ENCODE peak calls at places on chromosomes 2 and 18, in five cellular contexts. Z is sigmoid colon, Y is A549, O is esophagus muscularis mucosa, S is transverse colon. J is an unnamed sample.

GRCh38 chr2:219306047-219306446 is 3.2 kb downstream of the PTPRN start:
- DNase-seq in Z (no peak), Y (no peak), O (no peak), S (no peak), J (no peak)

GRCh38 chr2:42385225-42385624 is 24.2 kb upstream of the COX7A2L start:
- DNase-seq in Z (no peak), Y (peak; percentile 50), O (no peak), S (peak; percentile 53), J (no peak)

GRCh38 chr2:100957971-100958653 is 44.0 kb upstream of the RPL31 start:
- DNase-seq in Z (peak; percentile 71), Y (no peak), O (no peak), S (no peak), J (no peak)

GRCh38 chr18:8207996-8208395 is 401.2 kb upstream of the RAB12 start:
- DNase-seq in Z (no peak), Y (no peak), O (no peak), S (no peak), J (no peak)

GRCh38 chr2:51324028-51324427 is 292.1 kb upstream of the NRXN1 start:
- DNase-seq in Z (no peak), Y (no peak), O (no peak), S (no peak), J (peak; percentile 8)

GRCh38 chr2:48946444-48947048 is 191.0 kb upstream of the LHCGR start:
- DNase-seq in Z (peak; percentile 69), Y (peak; percentile 53), O (no peak), S (peak; percentile 20), J (peak; percentile 60)

GRCh38 chr18:58168221-58168620 is 124.2 kb downstream of the NEDD4L start:
- DNase-seq in Z (no peak), Y (no peak), O (no peak), S (no peak), J (no peak)

GRCh38 chr2:30232801-30233130 is 1.4 kb downstream of the LBH start:
- DNase-seq in Z (no peak), Y (no peak), O (no peak), S (peak; percentile 41), J (no peak)

GRCh38 chr2:240230424-240230945 is 90.0 kb upstream of the OTOS start:
- DNase-seq in Z (peak; percentile 46), Y (no peak), O (no peak), S (no peak), J (no peak)

GRCh38 chr2:175068534-175068933 is 63.4 kb upstream of the CHN1 start:
- DNase-seq in Z (no peak), Y (no peak), O (no peak), S (no peak), J (no peak)
- TF ChIP-seq EP300 in Z (no peak), Y (no peak), O (no peak), S (no peak), J (no peak)

DNA sequence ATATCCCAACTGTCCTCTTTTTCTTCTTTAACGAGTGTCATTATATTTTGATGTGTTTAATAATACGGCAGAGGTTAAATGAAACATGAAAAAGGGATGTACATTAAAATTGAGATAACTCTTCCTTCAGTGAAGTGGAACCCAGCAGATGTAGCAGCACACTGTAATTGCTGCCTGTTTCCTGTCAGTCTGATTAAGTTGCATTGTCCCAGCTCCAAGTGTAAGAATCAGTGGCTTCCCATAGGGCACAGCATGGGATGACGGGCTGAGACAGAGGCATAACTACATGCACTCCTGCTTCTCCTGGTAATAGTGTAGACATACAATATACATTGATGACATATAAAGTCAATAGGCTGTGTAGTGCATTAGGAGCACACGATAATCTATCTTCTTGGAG is 175.8 kb upstream of the TCF4 start:
- DNase-seq in Z (no peak), Y (no peak), O (peak; percentile 60), S (no peak), J (peak; percentile 54)
- TF ChIP-seq EP300 in Z (no peak), Y (no peak), O (no peak), S (no peak), J (peak; percentile 27)

DNA sequence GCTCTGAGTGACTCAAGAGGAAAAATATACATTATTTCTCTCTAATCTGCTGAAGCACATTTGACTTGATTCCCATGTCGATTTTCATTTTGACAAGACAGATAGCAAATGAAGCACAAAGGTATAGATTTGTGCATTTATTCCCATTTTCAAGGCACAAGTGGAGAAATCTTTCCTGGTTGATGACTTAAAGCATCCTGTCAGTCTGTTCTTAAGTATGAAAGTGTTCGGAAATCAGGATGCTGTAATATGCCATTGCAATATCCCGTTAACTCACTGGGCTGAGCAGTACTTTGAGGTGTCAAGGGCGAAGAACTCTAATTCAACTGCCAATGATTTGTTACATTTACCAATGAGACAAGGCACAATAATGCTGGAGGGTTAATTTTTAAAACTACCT is 185.2 kb upstream of the LRP1B start:
- DNase-seq in Z (no peak), Y (no peak), O (no peak), S (no peak), J (no peak)
- TF ChIP-seq EP300 in Z (no peak), Y (no peak), O (no peak), S (no peak), J (no peak)

GRCh38 chr2:229920011-229920781 is 1.6 kb downstream of the TRIP12 start:
- DNase-seq in Z (no peak), Y (no peak), O (no peak), S (peak; percentile 27), J (no peak)

GRCh38 chr2:229922449-229923386 is at the start of gene FBXO36:
- DNase-seq in Z (no peak), Y (peak; percentile 92), O (no peak), S (peak; percentile 90), J (peak; percentile 73)

GRCh38 chr2:229917793-229918192 is 4.0 kb downstream of the TRIP12 start:
- DNase-seq in Z (no peak), Y (no peak), O (no peak), S (no peak), J (no peak)

GRCh38 chr2:229921101-229921891 is 513 bp downstream of the TRIP12 start:
- DNase-seq in Z (peak; percentile 88), Y (peak; percentile 62), O (peak; percentile 93), S (peak; percentile 75), J (peak; percentile 79)

DNA sequence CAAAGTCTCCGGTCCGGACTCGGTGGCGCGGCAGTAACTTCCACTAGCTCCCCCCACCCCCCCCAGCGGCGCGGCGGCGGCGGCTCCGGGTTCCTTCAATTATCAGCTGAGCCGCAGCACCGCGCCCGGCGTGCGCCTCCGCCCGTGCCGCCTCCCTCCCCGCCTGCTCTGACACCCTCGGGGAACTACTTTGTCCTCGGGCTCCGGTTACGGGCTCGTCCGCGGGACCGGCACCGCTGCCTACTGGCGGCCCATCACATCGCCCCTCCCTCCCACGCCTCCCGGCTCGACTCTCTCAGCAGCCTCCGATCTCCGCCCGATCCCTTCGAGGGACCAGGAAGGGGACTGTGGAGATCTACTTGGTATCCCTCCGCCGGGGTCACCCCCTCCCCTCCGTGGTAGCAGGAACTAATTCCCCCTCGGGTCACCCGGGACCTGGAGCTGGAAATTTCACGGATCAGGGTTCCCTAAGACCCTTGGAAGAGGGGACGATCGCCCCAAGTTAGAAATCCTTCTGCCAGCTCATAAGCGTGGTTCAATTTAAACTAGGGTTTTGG is at the start of gene TRIP12:
- DNase-seq in Z (peak; percentile 97), Y (peak; percentile 97), O (peak; percentile 98), S (peak; percentile 93), J (peak; percentile 95)
- TF ChIP-seq EP300 in Z (no peak), Y (no peak), O (no peak), S (no peak), J (peak; percentile 12)

GRCh38 chr18:75730249-75730648 is 302.7 kb upstream of the SMIM21 start:
- DNase-seq in Z (no peak), Y (no peak), O (no peak), S (no peak), J (no peak)
- TF ChIP-seq EP300 in Z (no peak), Y (no peak), O (no peak), S (no peak), J (no peak)

GRCh38 chr2:46232860-46233259 is 64.3 kb upstream of the EPAS1 start:
- DNase-seq in Z (no peak), Y (peak; percentile 27), O (no peak), S (no peak), J (no peak)

GRCh38 chr2:46229134-46230063 is 67.8 kb upstream of the EPAS1 start:
- DNase-seq in Z (no peak), Y (peak; percentile 93), O (no peak), S (no peak), J (no peak)

GRCh38 chr2:46231721-46232120 is 65.5 kb upstream of the EPAS1 start:
- DNase-seq in Z (no peak), Y (no peak), O (no peak), S (no peak), J (no peak)

GRCh38 chr2:46230115-46230571 is 67.1 kb upstream of the EPAS1 start:
- DNase-seq in Z (no peak), Y (peak; percentile 84), O (no peak), S (no peak), J (no peak)

DNA sequence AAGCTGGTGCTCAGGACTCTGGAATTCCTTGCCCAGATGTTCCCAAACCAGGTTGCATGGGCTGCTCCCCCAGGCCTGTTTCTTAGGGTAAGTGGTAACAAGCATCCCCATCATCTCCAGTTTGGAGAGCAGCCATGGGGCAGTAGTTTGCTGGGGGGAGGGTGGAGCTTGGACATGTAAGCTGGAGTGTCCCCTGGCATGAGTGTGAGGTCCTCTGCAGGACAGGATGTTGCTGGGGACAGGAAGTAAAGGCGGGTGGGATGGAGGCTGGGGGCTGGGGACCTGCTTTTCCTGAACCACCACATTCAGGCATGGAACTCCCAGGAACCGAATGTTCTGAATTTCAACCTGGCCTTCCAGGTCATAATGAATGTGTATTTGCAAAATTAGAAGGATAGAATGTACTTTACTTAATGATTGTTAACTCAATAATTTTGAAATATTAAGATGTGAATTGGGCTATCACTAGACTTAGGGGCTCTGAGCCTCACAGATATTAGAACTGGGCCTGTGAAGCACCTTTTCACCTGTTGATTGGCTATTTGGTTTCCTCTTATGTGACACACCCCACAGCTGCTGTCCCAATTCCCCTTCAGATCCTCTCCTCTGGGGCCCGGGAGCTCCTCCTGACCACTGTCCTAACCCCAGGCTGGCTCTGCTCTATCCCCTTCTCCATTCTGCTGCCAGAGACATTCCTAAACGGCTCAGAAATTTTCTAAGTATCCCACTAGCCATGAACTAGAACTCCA is 66.4 kb upstream of the EPAS1 start:
- DNase-seq in Z (no peak), Y (no peak), O (no peak), S (no peak), J (no peak)
- TF ChIP-seq EP300 in Z (no peak), Y (no peak), O (no peak), S (no peak), J (no peak)